ENCODE peak calls at places on chromosomes 6 and 20, in nine cellular contexts. U is LoVo, O is BJ, D is mammary epithelial cell, R is NCI-H1092 treated with DMSO at 0.1 percent for 48 hours, X is heart left ventricle, J is DMS153, Y is progenitor cell of endocrine pancreas, Q is cardiac fibroblast. M is an unnamed sample.

GRCh38 chr6:130560231-130560630 is 194.4 kb downstream of the TMEM200A start:
- DNase-seq in U (no peak), O (no peak), D (peak; percentile 1), R (no peak), X (no peak), J (no peak), Y (no peak), Q (peak; percentile 3), M (no peak)

GRCh38 chr6:7939186-7939863 is 28.7 kb upstream of the TXNDC5 start:
- DNase-seq in U (no peak), O (no peak), D (no peak), R (no peak), X (no peak), J (no peak), Y (no peak), Q (peak; percentile 54), M (no peak)

GRCh38 chr20:18666803-18667460 is 79.1 kb downstream of the DTD1 start:
- DNase-seq in U (no peak), O (no peak), D (no peak), R (peak; percentile 98), X (no peak), J (peak; percentile 92), Y (no peak), Q (no peak), M (no peak)

GRCh38 chr20:41347523-41348429 is 7.2 kb downstream of the LPIN3 start:
- DNase-seq in U (no peak), O (no peak), D (no peak), R (no peak), X (no peak), J (no peak), Y (no peak), Q (no peak), M (no peak)

GRCh38 chr6:133966654-133967300 is 13.8 kb downstream of the TBPL1 start:
- DNase-seq in U (no peak), O (no peak), D (no peak), R (no peak), X (no peak), J (no peak), Y (no peak), Q (no peak), M (no peak)

GRCh38 chr6:5068153-5068751 is 16.9 kb upstream of the PPP1R3G start:
- DNase-seq in U (no peak), O (no peak), D (no peak), R (no peak), X (no peak), J (no peak), Y (no peak), Q (no peak), M (no peak)

GRCh38 chr20:63955846-63956663 is at the start of gene UCKL1:
- DNase-seq in U (peak; percentile 86), O (peak; percentile 50), D (peak; percentile 78), R (peak; percentile 85), X (peak; percentile 94), J (peak; percentile 69), Y (peak; percentile 84), Q (peak; percentile 88), M (peak; percentile 68)

GRCh38 chr6:44789790-44790189 is 402.3 kb downstream of the CDC5L start:
- DNase-seq in U (no peak), O (no peak), D (no peak), R (no peak), X (no peak), J (no peak), Y (no peak), Q (no peak), M (no peak)

GRCh38 chr6:74606488-74607135 is 599.2 kb downstream of the COL12A1 start:
- DNase-seq in U (no peak), O (peak; percentile 86), D (peak; percentile 85), R (no peak), X (no peak), J (no peak), Y (no peak), Q (peak; percentile 98), M (no peak)

GRCh38 chr6:80356545-80356944 is 250.1 kb downstream of the BCKDHB start:
- DNase-seq in U (no peak), O (no peak), D (no peak), R (no peak), X (no peak), J (no peak), Y (no peak), Q (no peak), M (no peak)

GRCh38 chr6:132190815-132191175 is 210.5 kb downstream of the MOXD1 start:
- DNase-seq in U (no peak), O (peak; percentile 66), D (peak; percentile 23), R (no peak), X (no peak), J (no peak), Y (no peak), Q (peak; percentile 88), M (no peak)

GRCh38 chr6:157628463-157628862 is 194.6 kb upstream of the SNX9 start:
- DNase-seq in U (no peak), O (no peak), D (no peak), R (no peak), X (no peak), J (no peak), Y (no peak), Q (no peak), M (no peak)

GRCh38 chr20:35510946-35511735 is 18.3 kb downstream of the C20orf173 start:
- DNase-seq in U (no peak), O (no peak), D (no peak), R (no peak), X (no peak), J (no peak), Y (no peak), Q (no peak), M (no peak)

GRCh38 chr6:72140795-72141194 is 254.4 kb downstream of the RIMS1 start:
- DNase-seq in U (no peak), O (no peak), D (peak; percentile 11), R (no peak), X (no peak), J (no peak), Y (no peak), Q (peak; percentile 33), M (no peak)

GRCh38 chr6:141824258-141824795 is 308.4 kb upstream of the GJE1 start:
- DNase-seq in U (peak; percentile 8), O (no peak), D (no peak), R (no peak), X (no peak), J (no peak), Y (no peak), Q (no peak), M (no peak)

GRCh38 chr6:19836799-19837510 is at the start of gene ID4:
- DNase-seq in U (no peak), O (peak; percentile 74), D (peak; percentile 7), R (peak; percentile 50), X (peak; percentile 94), J (peak; percentile 44), Y (peak; percentile 96), Q (peak; percentile 76), M (no peak)